ENCODE peak calls at places on chromosomes 2 and 18, in ten cellular contexts. E, U, H, O, B, Y, V, W, X and L are unnamed samples. For H3K27me3, the result is how much of the 10 kb centered on the place peaks cover.

GRCh38 chr2:173652731-173653426 is 298.2 kb downstream of the CDCA7 start:
- DNase-seq in E (no peak), U (no peak), H (no peak), O (no peak), B (peak), Y (no peak), V (no peak), W (no peak), X (no peak), L (peak)

GRCh38 chr2:222052934-222053367 is 245.8 kb downstream of the PAX3 start:
- DNase-seq in E (no peak), U (no peak), H (no peak), O (peak), B (peak), Y (no peak), V (peak), W (peak), X (peak), L (no peak)

GRCh38 chr18:32389868-32390267 is 80.8 kb downstream of the GAREM1 start:
- DNase-seq in E (no peak), U (no peak), H (peak), O (no peak), B (no peak), Y (no peak), V (no peak), W (peak), X (no peak), L (no peak)

GRCh38 chr2:216259081-216259480 is 113.2 kb downstream of the MARCHF4 start:
- DNase-seq in E (no peak), U (no peak), H (no peak), O (no peak), B (no peak), Y (peak), V (no peak), W (no peak), X (no peak), L (no peak)

GRCh38 chr18:80218341-80219227 is 28.7 kb downstream of the PARD6G start:
- DNase-seq in E (no peak), U (no peak), H (no peak), O (no peak), B (no peak), Y (no peak), V (no peak), W (no peak), X (no peak), L (no peak)

GRCh38 chr2:29010946-29011649 is 30.0 kb downstream of the TOGARAM2 start:
- DNase-seq in E (peak), U (no peak), H (peak), O (peak), B (no peak), Y (no peak), V (no peak), W (no peak), X (peak), L (no peak)

GRCh38 chr2:177335917-177336450 is 56.6 kb upstream of the AGPS start:
- DNase-seq in E (no peak), U (no peak), H (no peak), O (no peak), B (no peak), Y (no peak), V (no peak), W (no peak), X (no peak), L (no peak)

GRCh38 chr2:185802926-185803325 is 64.3 kb downstream of the FSIP2 start:
- DNase-seq in E (no peak), U (no peak), H (no peak), O (no peak), B (no peak), Y (no peak), V (no peak), W (no peak), X (no peak), L (no peak)

GRCh38 chr2:218129756-218130155 is 3.9 kb downstream of the CXCR2 start:
- DNase-seq in E (no peak), U (no peak), H (no peak), O (no peak), B (no peak), Y (no peak), V (no peak), W (no peak), X (no peak), L (no peak)

GRCh38 chr2:30109856-30110255 is 37.0 kb upstream of the YPEL5 start:
- DNase-seq in E (no peak), U (no peak), H (no peak), O (no peak), B (no peak), Y (no peak), V (no peak), W (no peak), X (no peak), L (no peak)

GRCh38 chr18:54023471-54023870 is 201.0 kb downstream of the MBD2 start:
- DNase-seq in E (no peak), U (no peak), H (no peak), O (no peak), B (no peak), Y (no peak), V (no peak), W (no peak), X (no peak), L (no peak)

GRCh38 chr2:70948350-70949003 is 12.8 kb downstream of the ATP6V1B1 start:
- DNase-seq in E (peak), U (peak), H (peak), O (peak), B (peak), Y (peak), V (no peak), W (peak), X (peak), L (peak)

GRCh38 chr2:70855679-70856078 is 20.1 kb upstream of the CD207 start:
- DNase-seq in E (no peak), U (no peak), H (no peak), O (no peak), B (no peak), Y (no peak), V (no peak), W (no peak), X (no peak), L (no peak)

DNA sequence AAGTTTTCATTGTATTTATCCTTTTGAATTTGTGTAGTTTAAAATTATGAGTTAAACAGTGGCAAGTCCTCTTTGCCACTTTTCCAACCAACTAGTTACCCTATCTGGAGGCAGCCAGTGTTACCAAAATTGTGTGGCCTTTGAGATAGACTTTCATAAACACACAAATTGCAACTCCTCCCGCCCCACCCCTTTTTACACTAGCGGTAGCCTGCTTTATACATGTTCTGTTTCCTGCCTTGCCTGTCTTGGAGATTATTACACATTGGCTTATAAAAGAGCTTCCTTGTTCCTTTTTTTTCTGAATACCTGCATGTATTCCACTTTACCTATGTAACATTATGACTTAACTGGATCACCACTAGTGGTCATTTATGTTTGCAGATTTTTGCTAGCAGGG is 56.5 kb downstream of the RPIA start:
- DNase-seq in E (no peak), U (no peak), H (no peak), O (no peak), B (no peak), Y (no peak), V (no peak), W (no peak), X (no peak), L (no peak)
- H3K27ac ChIP-seq in E (no peak), U (no peak), H (no peak), O (no peak), B (no peak), Y (no peak), V (no peak), W (no peak), X (no peak), L (no peak)

DNA sequence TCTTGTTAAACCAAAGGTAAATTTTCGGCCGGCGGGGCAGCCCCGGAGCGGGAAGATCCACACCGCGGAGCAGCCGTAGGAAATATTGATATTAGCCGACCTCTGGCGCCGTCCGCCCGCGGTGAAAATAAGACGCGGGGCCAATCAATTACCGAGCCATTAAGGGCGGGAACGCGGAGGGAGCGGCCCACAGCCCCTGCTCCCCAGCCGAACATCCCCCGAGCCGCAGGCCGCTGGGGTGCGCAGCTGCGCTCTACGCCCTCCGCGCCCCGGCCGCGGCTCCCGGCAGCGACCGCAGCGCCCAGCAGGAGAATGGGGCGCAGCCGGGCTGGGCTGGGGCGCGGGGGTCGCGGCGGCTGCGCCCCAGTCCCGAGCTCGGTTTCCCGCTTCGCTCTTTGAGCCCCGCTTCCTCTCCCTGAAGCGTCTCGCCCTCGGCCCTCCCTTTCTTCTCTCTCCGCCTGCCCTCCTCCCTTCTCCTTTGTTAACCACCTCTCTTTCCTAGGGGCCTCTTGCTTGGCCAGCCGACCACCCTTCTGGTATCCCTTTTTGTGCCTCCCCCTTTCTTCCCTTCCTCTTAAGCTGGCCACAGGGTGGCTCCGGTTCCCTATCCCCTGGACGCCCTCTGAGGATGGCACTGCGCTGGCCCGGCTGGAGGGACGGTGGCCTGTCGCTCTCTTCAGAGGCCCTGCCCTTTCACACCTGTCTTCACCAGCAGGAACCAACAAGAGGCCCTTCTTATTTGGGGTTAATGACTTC is 40.9 kb downstream of the CELF4 start:
- DNase-seq in E (no peak), U (no peak), H (no peak), O (peak), B (no peak), Y (no peak), V (no peak), W (no peak), X (no peak), L (no peak)
- H3K27me3 ChIP-seq in E (under half), U (under half), H (half or more), O (under half), B (under half), Y (under half), V (half or more), W (under half), X (under half), L (under half)

GRCh38 chr2:89834306-89834705 is 1142.8 kb downstream of the RPIA start:
- DNase-seq in E (no peak), U (no peak), H (no peak), O (no peak), B (no peak), Y (no peak), V (no peak), W (no peak), X (no peak), L (no peak)

GRCh38 chr2:89831686-89832498 is 1140.4 kb downstream of the RPIA start:
- DNase-seq in E (no peak), U (no peak), H (no peak), O (no peak), B (no peak), Y (no peak), V (no peak), W (no peak), X (no peak), L (no peak)

GRCh38 chr2:89829828-89830227 is 1138.4 kb downstream of the RPIA start:
- DNase-seq in E (no peak), U (no peak), H (no peak), O (no peak), B (no peak), Y (no peak), V (no peak), W (no peak), X (no peak), L (no peak)

GRCh38 chr2:89833116-89833779 is 1141.8 kb downstream of the RPIA start:
- DNase-seq in E (no peak), U (no peak), H (no peak), O (no peak), B (no peak), Y (no peak), V (no peak), W (no peak), X (no peak), L (no peak)

GRCh38 chr2:89833780-89834117 is 1142.3 kb downstream of the RPIA start:
- DNase-seq in E (no peak), U (no peak), H (no peak), O (no peak), B (no peak), Y (no peak), V (peak), W (no peak), X (no peak), L (no peak)
- H3K27ac ChIP-seq in E (no peak), U (no peak), H (no peak), O (no peak), B (no peak), Y (no peak), V (no peak), W (no peak), X (no peak), L (no peak)

GRCh38 chr2:219488844-219489194 is 9.9 kb upstream of the GMPPA start:
- DNase-seq in E (no peak), U (no peak), H (no peak), O (no peak), B (no peak), Y (no peak), V (no peak), W (no peak), X (no peak), L (no peak)
- H3K27me3 ChIP-seq in E (half or more), U (under half), H (half or more), O (under half), B (under half), Y (under half), V (half or more), W (under half), X (under half), L (under half)

GRCh38 chr2:65073879-65074565 is 17.8 kb downstream of the CEP68 start:
- DNase-seq in E (no peak), U (no peak), H (no peak), O (no peak), B (no peak), Y (no peak), V (no peak), W (no peak), X (no peak), L (no peak)

GRCh38 chr2:65077898-65078297 is 21.7 kb downstream of the CEP68 start:
- DNase-seq in E (no peak), U (no peak), H (no peak), O (no peak), B (no peak), Y (no peak), V (no peak), W (no peak), X (no peak), L (no peak)

GRCh38 chr2:65076345-65076710 is 20.1 kb downstream of the CEP68 start:
- DNase-seq in E (no peak), U (no peak), H (no peak), O (no peak), B (no peak), Y (no peak), V (no peak), W (no peak), X (no peak), L (no peak)

GRCh38 chr2:65075176-65075575 is 19.0 kb downstream of the CEP68 start:
- DNase-seq in E (no peak), U (no peak), H (no peak), O (no peak), B (no peak), Y (no peak), V (no peak), W (peak), X (no peak), L (no peak)

DNA sequence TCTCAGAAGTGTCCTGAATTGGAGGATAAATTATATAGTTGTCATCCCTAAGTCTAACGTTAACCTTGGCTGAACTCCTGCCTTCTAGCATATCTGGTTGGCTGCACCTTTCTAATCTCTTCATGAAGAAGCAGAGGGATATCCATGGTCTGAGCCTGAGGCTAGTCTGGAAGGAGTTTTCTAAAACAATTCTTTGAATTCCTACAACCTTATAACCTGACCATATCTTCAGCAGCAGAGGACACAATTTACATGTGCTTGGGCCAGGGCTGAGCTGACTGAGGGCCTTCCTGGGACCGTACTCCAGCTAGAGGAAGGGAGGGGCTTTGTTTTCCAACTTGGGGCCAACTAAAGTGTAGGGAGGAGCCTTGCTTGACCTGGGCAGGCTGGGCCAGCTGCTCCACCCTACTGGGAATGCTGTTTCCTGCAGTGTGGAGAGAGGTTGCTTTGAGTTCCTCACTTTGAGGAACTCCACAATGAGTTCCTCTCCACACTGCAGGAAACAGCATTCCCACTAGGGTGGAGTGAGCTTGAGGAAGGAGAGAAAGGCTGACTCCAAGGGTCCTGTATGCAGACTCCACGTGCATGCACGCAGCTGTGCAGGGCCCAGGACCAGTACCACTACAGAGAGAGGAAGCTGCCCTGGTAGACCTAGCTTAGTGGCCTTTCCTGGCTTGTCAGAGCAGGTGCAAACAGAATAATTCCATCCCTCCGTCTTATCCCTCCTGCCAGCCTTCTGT is 19.6 kb downstream of the CEP68 start:
- DNase-seq in E (no peak), U (no peak), H (peak), O (peak), B (no peak), Y (no peak), V (no peak), W (peak), X (no peak), L (no peak)
- H3K27ac ChIP-seq in E (no peak), U (no peak), H (peak), O (no peak), B (no peak), Y (no peak), V (no peak), W (peak), X (peak), L (no peak)

GRCh38 chr2:45647346-45647745 is 4.1 kb upstream of the PRKCE start:
- DNase-seq in E (no peak), U (no peak), H (no peak), O (no peak), B (no peak), Y (no peak), V (no peak), W (no peak), X (no peak), L (no peak)
- H3K27me3 ChIP-seq in E (under half), U (under half), H (under half), O (under half), B (under half), Y (under half), V (under half), W (under half), X (under half), L (under half)

GRCh38 chr2:236546561-236546961 is 23.1 kb upstream of the ACKR3 start:
- DNase-seq in E (no peak), U (no peak), H (no peak), O (no peak), B (no peak), Y (no peak), V (no peak), W (no peak), X (no peak), L (no peak)

GRCh38 chr2:236545814-236546480 is 23.7 kb upstream of the ACKR3 start:
- DNase-seq in E (no peak), U (no peak), H (no peak), O (no peak), B (no peak), Y (no peak), V (no peak), W (no peak), X (no peak), L (no peak)

GRCh38 chr2:236541008-236541562 is 28.5 kb upstream of the ACKR3 start:
- DNase-seq in E (no peak), U (no peak), H (no peak), O (no peak), B (no peak), Y (no peak), V (no peak), W (no peak), X (no peak), L (no peak)

GRCh38 chr2:236545248-236545658 is 24.4 kb upstream of the ACKR3 start:
- DNase-seq in E (no peak), U (no peak), H (no peak), O (no peak), B (no peak), Y (no peak), V (no peak), W (no peak), X (no peak), L (no peak)

DNA sequence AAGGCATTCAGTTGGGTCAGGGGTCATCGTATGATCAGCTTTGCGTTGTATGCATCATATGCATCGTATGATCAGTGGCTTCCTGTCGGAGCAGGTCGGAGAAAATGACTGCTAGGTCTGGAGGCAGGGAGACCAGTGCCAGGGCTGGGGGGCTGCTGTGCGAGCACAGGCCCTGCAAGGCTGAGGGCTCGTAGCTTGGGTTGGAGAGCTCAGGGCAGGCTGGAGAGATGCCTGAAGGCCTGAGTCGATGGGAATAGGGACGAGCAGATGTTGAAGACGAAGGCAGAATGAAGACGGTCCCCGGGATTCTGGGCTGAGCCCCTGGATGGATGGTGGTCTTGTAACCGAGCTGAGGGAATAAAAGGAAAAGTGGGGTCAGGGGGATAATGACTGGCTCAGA is 25.3 kb upstream of the ACKR3 start:
- DNase-seq in E (no peak), U (no peak), H (no peak), O (no peak), B (no peak), Y (no peak), V (no peak), W (no peak), X (no peak), L (no peak)
- H3K27ac ChIP-seq in E (peak), U (peak), H (no peak), O (no peak), B (no peak), Y (no peak), V (no peak), W (no peak), X (no peak), L (no peak)

GRCh38 chr18:75341897-75342296 is 85.6 kb downstream of the SMIM21 start:
- DNase-seq in E (no peak), U (no peak), H (no peak), O (no peak), B (no peak), Y (no peak), V (no peak), W (no peak), X (peak), L (no peak)

GRCh38 chr18:75343389-75343788 is 84.1 kb downstream of the SMIM21 start:
- DNase-seq in E (no peak), U (no peak), H (no peak), O (no peak), B (no peak), Y (no peak), V (no peak), W (no peak), X (no peak), L (no peak)

GRCh38 chr18:75341267-75341666 is 86.2 kb downstream of the SMIM21 start:
- DNase-seq in E (no peak), U (no peak), H (no peak), O (no peak), B (no peak), Y (no peak), V (peak), W (peak), X (peak), L (no peak)

GRCh38 chr18:75337348-75337747 is 90.2 kb downstream of the SMIM21 start:
- DNase-seq in E (no peak), U (no peak), H (no peak), O (no peak), B (no peak), Y (no peak), V (no peak), W (no peak), X (no peak), L (no peak)

DNA sequence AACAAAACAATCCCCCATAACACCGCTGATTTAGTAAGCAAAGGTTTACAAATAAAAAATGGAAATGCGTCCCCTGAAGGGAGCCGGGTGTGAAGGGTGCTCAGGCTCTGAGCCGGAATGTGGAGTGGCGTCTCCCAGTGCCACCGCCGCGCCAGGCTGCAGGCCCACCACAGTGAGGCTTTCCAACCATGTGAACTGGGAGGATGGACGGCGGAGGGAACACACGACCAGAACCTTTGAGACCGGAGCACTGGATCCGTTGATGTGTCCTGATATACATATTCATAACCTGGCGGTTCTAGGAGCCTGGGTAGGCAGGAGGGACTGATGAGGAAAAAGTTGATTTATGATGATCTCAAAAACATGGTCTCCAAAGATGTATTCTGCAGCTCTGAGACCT is 87.3 kb downstream of the SMIM21 start:
- DNase-seq in E (no peak), U (no peak), H (no peak), O (no peak), B (no peak), Y (no peak), V (no peak), W (no peak), X (no peak), L (no peak)
- H3K27me3 ChIP-seq in E (under half), U (under half), H (under half), O (under half), B (under half), Y (under half), V (half or more), W (under half), X (under half), L (under half)